ENCODE peak calls at places on chromosomes 4 and X, in five cellular contexts. J is lower leg skin, D is fibroblast of lung, Z is colonic mucosa, T is endothelial cell. H is an unnamed sample.
A peak's percentile ranks its signal among the peaks of the same experiment; 100 is the strongest.

GRCh38 chr4:89838005-89838404 is 1.0 kb upstream of the SNCA start:
- DNase-seq in J (no peak), T (peak; percentile 9), D (peak; percentile 4), Z (no peak), H (no peak)

GRCh38 chr4:5162909-5163508 is 111.7 kb downstream of the STK32B start:
- DNase-seq in T (no peak), Z (no peak), J (no peak), D (no peak), H (no peak)

GRCh38 chrX:112078606-112079005 is 4.0 kb downstream of the TRPC5 start:
- DNase-seq in Z (no peak), J (no peak), T (no peak), D (peak; percentile 8), H (no peak)

GRCh38 chrX:101507372-101507771 is 22.1 kb downstream of the ARMCX4 start:
- DNase-seq in D (no peak), J (no peak), Z (no peak), T (no peak), H (no peak)

GRCh38 chrX:102849396-102849795 is 87.7 kb upstream of the RAB40AL start:
- DNase-seq in J (no peak), T (no peak), Z (no peak), D (no peak), H (no peak)

GRCh38 chrX:47091149-47091775 is 13.0 kb downstream of the RGN start:
- DNase-seq in D (peak; percentile 42), Z (no peak), T (no peak), J (no peak), H (no peak)

GRCh38 chr4:175412744-175413143 is 399.3 kb downstream of the GPM6A start:
- DNase-seq in T (no peak), Z (no peak), J (no peak), D (peak; percentile 93), H (no peak)

GRCh38 chr4:140875751-140876389 is 119.7 kb upstream of the TBC1D9 start:
- DNase-seq in Z (no peak), T (no peak), D (no peak), J (no peak), H (no peak)

GRCh38 chrX:123975180-123975579 is 13.7 kb downstream of the STAG2 start:
- DNase-seq in Z (no peak), T (no peak), D (peak; percentile 82), J (no peak), H (no peak)

GRCh38 chrX:122504026-122504425 is 680.1 kb upstream of the GRIA3 start:
- DNase-seq in D (peak; percentile 62), T (no peak), J (no peak), Z (no peak), H (no peak)

GRCh38 chr4:14726441-14727405 is 275.6 kb upstream of the CPEB2 start:
- DNase-seq in Z (no peak), T (no peak), J (peak; percentile 29), D (peak; percentile 68), H (no peak)

GRCh38 chr4:90979551-90979950 is 852.4 kb downstream of the CCSER1 start:
- DNase-seq in Z (no peak), T (no peak), J (no peak), D (no peak), H (no peak)

GRCh38 chrX:148310402-148311200 is 189.8 kb upstream of the AFF2 start:
- DNase-seq in D (no peak), J (no peak), T (no peak), Z (no peak), H (no peak)

GRCh38 chr4:1233641-1234277 is 15.2 kb downstream of the CTBP1 start:
- DNase-seq in D (no peak), Z (no peak), J (no peak), T (no peak), H (no peak)

GRCh38 chr4:141464366-141464765 is 172.0 kb upstream of the IL15 start:
- DNase-seq in Z (no peak), J (no peak), D (no peak), T (no peak), H (no peak)

GRCh38 chr4:138680251-138680650 is 335.3 kb upstream of the NOCT start:
- DNase-seq in J (no peak), Z (no peak), T (no peak), D (peak; percentile 30), H (no peak)

GRCh38 chrX:113124693-113125092 is 284.1 kb upstream of the AMOT start:
- DNase-seq in Z (no peak), J (no peak), T (no peak), D (no peak), H (no peak)

GRCh38 chr4:90190510-90190909 is 63.3 kb downstream of the CCSER1 start:
- DNase-seq in D (no peak), J (no peak), T (no peak), Z (no peak), H (no peak)

GRCh38 chr4:168139336-168139735 is 47.0 kb downstream of the ANXA10 start:
- DNase-seq in Z (no peak), J (no peak), T (no peak), D (peak; percentile 87), H (no peak)

GRCh38 chr4:11529625-11530201 is 101.0 kb upstream of the HS3ST1 start:
- DNase-seq in J (no peak), Z (no peak), D (peak; percentile 51), T (no peak), H (no peak)

GRCh38 chrX:153875391-153876111 is 10.4 kb downstream of the L1CAM start:
- DNase-seq in D (peak; percentile 8), Z (peak; percentile 49), J (no peak), T (peak; percentile 67), H (peak; percentile 35)

GRCh38 chr4:26779674-26780073 is 81.0 kb upstream of the STIM2 start:
- DNase-seq in J (peak; percentile 60), Z (no peak), D (peak; percentile 75), T (no peak), H (no peak)

GRCh38 chr4:23333946-23334878 is 555.6 kb downstream of the PPARGC1A start:
- DNase-seq in D (peak; percentile 99), Z (peak; percentile 21), T (no peak), J (no peak), H (no peak)

GRCh38 chrX:115067812-115068211 is 50.4 kb upstream of the IL13RA2 start:
- DNase-seq in D (no peak), Z (no peak), J (no peak), T (no peak), H (no peak)

GRCh38 chrX:10794203-10794630 is 173.8 kb upstream of the MID1 start:
- DNase-seq in Z (no peak), J (no peak), T (no peak), D (no peak), H (no peak)

GRCh38 chr4:30903493-30903892 is 183.3 kb downstream of the PCDH7 start:
- DNase-seq in Z (no peak), D (peak; percentile 58), T (no peak), J (no peak), H (no peak)

GRCh38 chrX:72169008-72169728 is 12.4 kb upstream of the PIN4 start:
- DNase-seq in T (no peak), J (no peak), Z (no peak), D (peak; percentile 11), H (no peak)

GRCh38 chrX:9188117-9188516 is 154.2 kb upstream of the FAM9B start:
- DNase-seq in Z (no peak), T (no peak), J (no peak), D (no peak), H (no peak)

GRCh38 chr4:4327652-4328121 is 37.6 kb downstream of the ZBTB49 start:
- DNase-seq in T (peak; percentile 72), Z (no peak), D (no peak), J (no peak), H (no peak)

GRCh38 chr4:93810340-93810992 is 18.1 kb upstream of the ATOH1 start:
- DNase-seq in J (no peak), D (peak; percentile 1), Z (peak; percentile 42), T (no peak), H (no peak)

GRCh38 chrX:36534900-36535299 is 473.3 kb upstream of the FAM47C start:
- DNase-seq in Z (no peak), T (no peak), J (no peak), D (no peak), H (no peak)

GRCh38 chr4:48445704-48446103 is 37.4 kb upstream of the SLC10A4 start:
- DNase-seq in T (no peak), D (no peak), J (no peak), Z (no peak), H (no peak)

GRCh38 chr4:164293181-164293580 is 460.8 kb upstream of the SMIM31 start:
- DNase-seq in J (no peak), T (no peak), D (no peak), Z (no peak), H (no peak)

DNA sequence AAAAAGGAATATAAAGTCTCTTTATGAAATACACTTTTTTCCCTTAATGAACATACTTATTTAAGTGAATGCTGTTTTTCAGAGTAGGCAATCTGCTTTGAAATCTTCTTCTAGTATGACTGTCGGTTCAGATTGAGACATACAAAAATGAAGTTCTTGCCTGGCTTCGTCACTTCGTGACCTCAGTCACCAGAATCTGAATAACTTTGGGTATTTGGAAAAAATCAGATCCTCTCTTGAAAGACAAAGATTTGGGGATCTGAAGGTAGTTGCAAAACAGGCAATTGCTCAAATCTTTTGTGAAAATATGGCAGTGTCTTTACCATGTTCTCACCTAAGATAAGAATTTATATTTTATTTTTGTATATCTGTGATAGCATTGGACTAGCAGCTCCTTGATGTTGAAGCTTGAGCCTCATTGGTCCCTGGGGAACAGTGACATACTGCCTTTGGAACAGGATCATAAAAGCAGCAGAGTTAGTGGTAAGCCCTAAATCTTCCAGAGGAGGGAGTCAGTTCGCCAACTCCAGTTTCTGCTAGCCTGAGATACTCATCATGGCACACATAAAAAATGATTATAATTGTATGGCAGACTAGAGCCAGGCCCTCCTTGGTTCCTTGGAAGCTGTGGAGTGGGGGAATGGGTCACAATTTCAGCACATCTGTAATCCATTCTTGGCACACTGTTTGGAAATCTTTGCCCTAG is 4.9 kb downstream of the ARFIP1 start:
- DNase-seq in T (no peak), Z (no peak), D (peak; percentile 13), J (no peak), H (no peak)
- TF ChIP-seq CTCF in T (no peak), Z (no peak), D (no peak), J (no peak), H (no peak)

DNA sequence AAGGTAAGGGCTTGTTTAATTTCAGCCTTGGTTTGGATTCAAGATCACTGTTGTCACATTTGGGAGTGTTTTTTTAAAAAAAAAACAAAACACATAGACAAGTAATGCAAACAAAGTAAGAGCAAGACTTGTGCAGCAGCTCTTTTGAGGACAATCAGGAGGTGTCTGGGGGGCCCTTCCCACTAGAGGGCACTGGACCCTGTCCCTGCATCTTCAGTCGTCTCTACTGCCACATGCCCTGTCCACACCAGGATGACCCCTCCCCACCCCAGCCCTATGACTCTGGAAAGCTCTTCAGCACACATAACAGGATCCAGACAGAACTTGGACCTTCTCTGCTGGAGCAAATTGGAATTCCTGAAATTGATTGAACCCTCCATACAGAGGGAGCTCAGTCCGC is 71.0 kb downstream of the USP46 start:
- DNase-seq in J (no peak), T (peak; percentile 53), D (peak; percentile 19), Z (no peak), H (no peak)
- TF ChIP-seq CTCF in J (no peak), T (peak; percentile 42), D (peak; percentile 45), Z (no peak), H (no peak)

DNA sequence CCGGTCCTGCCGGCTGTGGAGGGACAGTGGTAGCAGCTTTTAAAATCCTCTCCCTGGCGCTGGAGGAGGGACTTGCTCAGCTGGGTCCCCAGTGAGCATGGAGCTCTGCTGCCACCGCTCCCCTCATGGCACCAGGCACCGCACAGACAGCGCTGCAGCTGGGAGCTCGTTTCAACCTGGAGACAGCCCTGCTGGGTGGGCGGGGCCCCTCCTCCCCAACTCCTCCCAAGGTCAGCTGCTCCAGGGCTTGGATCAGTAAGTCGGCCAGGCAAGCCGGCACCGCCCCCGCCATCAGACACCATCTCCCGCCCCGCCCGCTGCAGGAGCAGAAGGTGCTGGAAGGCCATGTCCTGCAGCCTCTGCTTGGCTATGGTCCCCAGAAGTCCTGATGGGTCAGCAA is 16.4 kb downstream of the ZFYVE28 start:
- DNase-seq in Z (peak; percentile 91), T (no peak), D (peak; percentile 38), J (no peak), H (no peak)
- TF ChIP-seq CTCF in Z (no peak), T (no peak), D (no peak), J (no peak), H (no peak)

GRCh38 chrX:26442340-26442739 is 226.4 kb downstream of the MAGEB5 start:
- DNase-seq in Z (no peak), D (no peak), T (peak; percentile 5), J (no peak), H (no peak)
- TF ChIP-seq CTCF in Z (no peak), D (peak; percentile 52), T (no peak), J (no peak), H (no peak)

H was measured in omental fat pad.